ENCODE peak calls at places on chromosomes 7 and 10, in nine cellular contexts. V is PC-3; T is CD8-positive, alpha-beta memory T cell; K is SJSA1; Y is sigmoid colon; Z is psoas muscle; N is bronchial epithelial cell; H is AG09309; D is GM23338. L is an unnamed sample.

GRCh38 chr7:99106869-99107268 is 37.0 kb downstream of the SMURF1 start:
- DNase-seq in V (peak; percentile 41), T (no peak), K (no peak), Y (no peak), Z (no peak), N (peak; percentile 84), H (no peak), D (no peak), L (no peak)

GRCh38 chr7:24964177-24964576 is 15.8 kb downstream of the OSBPL3 start:
- DNase-seq in V (no peak), T (no peak), K (no peak), Y (no peak), Z (no peak), N (no peak), H (no peak), D (no peak), L (no peak)

GRCh38 chr7:30445770-30446169 is 32.8 kb downstream of the NOD1 start:
- DNase-seq in V (no peak), T (peak; percentile 56), K (no peak), Y (peak; percentile 86), Z (peak; percentile 67), N (peak; percentile 36), H (no peak), D (peak; percentile 74), L (no peak)

GRCh38 chr10:30935078-30935477 is 96.6 kb downstream of the ZNF438 start:
- DNase-seq in V (no peak), T (no peak), K (no peak), Y (no peak), Z (no peak), N (peak; percentile 8), H (no peak), D (no peak), L (no peak)

GRCh38 chr7:77338883-77339629 is 77.1 kb downstream of the GSAP start:
- DNase-seq in V (no peak), T (no peak), K (no peak), Y (no peak), Z (no peak), N (peak; percentile 70), H (no peak), D (no peak), L (no peak)

GRCh38 chr7:1555813-1556540 is at the start of gene TMEM184A:
- DNase-seq in V (peak; percentile 96), T (no peak), K (no peak), Y (no peak), Z (peak; percentile 67), N (peak; percentile 66), H (no peak), D (peak; percentile 81), L (peak; percentile 97)

GRCh38 chr7:151871904-151872303 is 5.0 kb downstream of the PRKAG2 start:
- DNase-seq in V (peak; percentile 48), T (no peak), K (no peak), Y (no peak), Z (no peak), N (peak; percentile 11), H (no peak), D (no peak), L (no peak)

GRCh38 chr10:88288621-88289059 is 294.5 kb downstream of the RNLS start:
- DNase-seq in V (no peak), T (no peak), K (no peak), Y (no peak), Z (no peak), N (peak; percentile 25), H (no peak), D (no peak), L (no peak)

GRCh38 chr10:60896033-60896432 is 48.0 kb downstream of the RHOBTB1 start:
- DNase-seq in V (no peak), T (no peak), K (no peak), Y (no peak), Z (no peak), N (no peak), H (peak; percentile 18), D (no peak), L (no peak)

GRCh38 chr10:94315975-94316464 is 46.7 kb downstream of the NOC3L start:
- DNase-seq in V (no peak), T (no peak), K (peak; percentile 56), Y (no peak), Z (no peak), N (no peak), H (peak; percentile 47), D (no peak), L (no peak)

GRCh38 chr10:47276576-47277351 is 23.2 kb upstream of the GDF10 start:
- DNase-seq in V (no peak), T (no peak), K (no peak), Y (no peak), Z (no peak), N (no peak), H (no peak), D (no peak), L (no peak)

GRCh38 chr7:68147621-68148238 is 1151.1 kb downstream of the TYW1 start:
- DNase-seq in V (no peak), T (no peak), K (no peak), Y (no peak), Z (no peak), N (no peak), H (no peak), D (no peak), L (no peak)

DNA sequence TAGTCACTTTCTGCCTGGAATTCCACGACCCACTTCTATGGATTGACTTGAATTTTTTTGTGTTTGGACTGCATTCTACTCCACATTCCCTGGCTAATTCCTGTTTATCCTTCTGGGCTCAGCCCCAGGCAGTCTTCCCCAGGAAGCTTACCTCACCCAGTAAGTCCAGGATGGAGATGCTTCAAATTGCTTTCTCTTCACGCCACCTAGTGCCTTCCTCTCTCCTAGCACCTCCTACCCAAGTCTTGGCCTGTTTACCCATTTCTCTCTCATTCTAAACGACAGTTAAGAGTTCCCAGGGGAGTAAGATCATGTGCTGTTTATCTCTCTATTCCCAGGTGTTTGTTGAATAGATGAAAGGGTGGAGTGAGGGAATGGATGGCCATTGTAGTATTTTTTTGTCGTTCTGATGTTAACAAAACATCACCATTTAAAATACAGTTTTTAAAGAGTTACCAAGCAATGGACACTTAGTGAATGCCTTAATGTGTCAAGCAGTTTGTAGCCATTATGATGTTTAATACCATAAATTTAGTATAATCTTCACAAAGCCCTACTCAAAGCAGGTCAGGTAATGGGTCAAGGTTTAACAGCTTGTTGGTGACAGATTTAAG is 45.5 kb upstream of the TARP start:
- DNase-seq in V (peak; percentile 73), T (no peak), K (peak; percentile 86), Y (no peak), Z (no peak), N (peak; percentile 71), H (peak; percentile 77), D (peak; percentile 94), L (peak; percentile 83)
- H3K4me3 ChIP-seq in V (no peak overlapping the region), T (peak overlapping the region; percentile 19), K (no peak overlapping the region), Y (no peak overlapping the region), Z (no peak overlapping the region), N (no peak overlapping the region), H (no peak overlapping the region), D (no peak overlapping the region), L (no peak overlapping the region)

GRCh38 chr10:71771204-71771603 is 2.1 kb downstream of the VSIR start:
- DNase-seq in V (no peak), T (no peak), K (no peak), Y (no peak), Z (no peak), N (no peak), H (no peak), D (no peak), L (no peak)
- H3K4me3 ChIP-seq in V (no peak overlapping the region), T (peak overlapping the region; percentile 94), K (no peak overlapping the region), Y (peak overlapping the region; percentile 67), Z (peak overlapping the region; percentile 76), N (no peak overlapping the region), H (no peak overlapping the region), D (no peak overlapping the region), L (no peak overlapping the region)

GRCh38 chr10:96645191-96645721 is 58.4 kb upstream of the TM9SF3 start:
- DNase-seq in V (no peak), T (no peak), K (no peak), Y (no peak), Z (no peak), N (no peak), H (no peak), D (no peak), L (no peak)
- H3K4me3 ChIP-seq in V (no peak overlapping the region), T (no peak overlapping the region), K (no peak overlapping the region), Y (no peak overlapping the region), Z (no peak overlapping the region), N (no peak overlapping the region), H (no peak overlapping the region), D (no peak overlapping the region), L (no peak overlapping the region)

DNA sequence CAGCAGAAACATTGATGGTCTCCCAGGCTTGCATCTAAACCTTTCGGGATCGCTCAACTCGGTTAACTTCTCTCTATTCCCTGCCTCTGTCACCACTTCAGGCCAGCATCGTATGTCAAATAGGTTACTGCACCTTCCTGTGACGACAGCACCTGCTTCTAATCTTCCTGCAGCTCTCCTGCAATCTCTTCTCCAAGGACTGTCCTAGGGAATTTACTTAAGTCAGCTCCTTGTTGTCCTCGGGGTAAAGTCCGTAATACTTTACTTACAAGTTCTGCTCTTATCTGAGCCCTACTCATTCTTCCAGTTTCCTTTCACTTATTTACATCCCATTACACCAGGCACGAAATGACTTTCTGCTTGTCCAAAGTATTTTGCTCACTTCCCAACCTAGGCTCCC is 372.7 kb upstream of the AKR1E2 start:
- DNase-seq in V (no peak), T (no peak), K (no peak), Y (no peak), Z (no peak), N (no peak), H (no peak), D (no peak), L (no peak)
- H3K4me3 ChIP-seq in V (no peak overlapping the region), T (no peak overlapping the region), K (no peak overlapping the region), Y (no peak overlapping the region), Z (no peak overlapping the region), N (no peak overlapping the region), H (no peak overlapping the region), D (no peak overlapping the region), L (no peak overlapping the region)

DNA sequence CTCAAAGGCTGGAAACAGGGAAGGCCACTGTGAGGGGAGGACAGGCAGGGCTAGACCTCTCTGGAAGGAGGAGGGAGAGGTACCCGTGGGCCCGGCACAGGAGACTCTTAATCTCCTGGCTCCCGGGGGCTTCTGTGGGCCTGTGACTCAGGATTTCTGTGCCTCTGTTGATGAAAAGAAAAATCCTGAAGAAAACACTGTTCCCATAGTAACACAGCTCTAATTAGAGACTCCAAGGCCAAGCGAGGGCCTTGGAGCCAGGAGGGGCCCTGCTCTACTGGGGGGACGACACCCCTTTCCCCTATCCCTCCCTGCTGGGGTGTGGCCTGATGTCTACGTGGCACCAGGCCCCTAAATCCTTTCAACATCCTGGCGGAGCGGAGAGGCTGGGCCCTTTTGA is 174.1 kb upstream of the TNRC18 start:
- DNase-seq in V (no peak), T (no peak), K (no peak), Y (no peak), Z (no peak), N (no peak), H (no peak), D (no peak), L (no peak)
- H3K4me3 ChIP-seq in V (no peak overlapping the region), T (no peak overlapping the region), K (no peak overlapping the region), Y (no peak overlapping the region), Z (no peak overlapping the region), N (no peak overlapping the region), H (no peak overlapping the region), D (peak overlapping the region; percentile 38), L (no peak overlapping the region)

GRCh38 chr10:103968441-103969391 is 1.8 kb downstream of the SLK start:
- DNase-seq in V (peak; percentile 35), T (no peak), K (peak; percentile 4), Y (no peak), Z (no peak), N (no peak), H (no peak), D (no peak), L (no peak)
- H3K4me3 ChIP-seq in V (peak overlapping the region; percentile 89), T (peak overlapping the region; percentile 90), K (peak overlapping the region; percentile 100), Y (peak overlapping the region; percentile 93), Z (peak overlapping the region; percentile 97), N (peak overlapping the region; percentile 64), H (peak overlapping the region; percentile 81), D (peak overlapping the region; percentile 94), L (peak overlapping the region; percentile 64)

GRCh38 chr7:6576024-6576866 is 1.0 kb upstream of the ZDHHC4 start:
- DNase-seq in V (peak; percentile 18), T (no peak), K (no peak), Y (no peak), Z (no peak), N (no peak), H (no peak), D (peak; percentile 34), L (no peak)
- H3K4me3 ChIP-seq in V (no peak overlapping the region), T (no peak overlapping the region), K (no peak overlapping the region), Y (peak overlapping the region; percentile 67), Z (peak overlapping the region; percentile 82), N (peak overlapping the region; percentile 69), H (peak overlapping the region; percentile 45), D (no peak overlapping the region), L (peak overlapping the region; percentile 84)

L was measured in LNCaP clone FGC.